ENCODE peak calls at places on chromosomes 7 and 10, in four cellular contexts. One of them, this sample, is unnamed.

GRCh38 chr7:141930211-141930610 is 14.0 kb downstream of the OR9A4 start:
- DNase-seq in HepG2: no peak
- DNase-seq in K562: no peak
- DNase-seq in IMR-90: no peak
- DNase-seq in this sample: no peak

GRCh38 chr10:113985342-113985844 is 58.3 kb upstream of the ADRB1 start:
- DNase-seq in HepG2: no peak
- DNase-seq in IMR-90: no peak
- DNase-seq in K562: no peak
- DNase-seq in this sample: no peak

GRCh38 chr10:43112608-43112961 is 25.7 kb upstream of the CSGALNACT2 start:
- DNase-seq in IMR-90: no peak
- DNase-seq in K562: no peak
- DNase-seq in HepG2: no peak
- DNase-seq in this sample: no peak

GRCh38 chr7:29013931-29014330 is 55.8 kb upstream of the TRIL start:
- DNase-seq in IMR-90: no peak
- DNase-seq in K562: no peak
- DNase-seq in HepG2: no peak
- DNase-seq in this sample: no peak

GRCh38 chr10:47259521-47259920 is 40.5 kb upstream of the GDF10 start:
- DNase-seq in K562: no peak
- DNase-seq in IMR-90: no peak
- DNase-seq in HepG2: no peak
- DNase-seq in this sample: no peak

GRCh38 chr7:95209778-95210177 is 114.6 kb downstream of the PON1 start:
- DNase-seq in K562: no peak
- DNase-seq in IMR-90: no peak
- DNase-seq in HepG2: no peak
- DNase-seq in this sample: no peak

GRCh38 chr10:3566627-3567026 is 218.4 kb downstream of the KLF6 start:
- DNase-seq in K562: no peak
- DNase-seq in HepG2: no peak
- DNase-seq in IMR-90: no peak
- DNase-seq in this sample: no peak

GRCh38 chr10:124053971-124054370 is 39.4 kb downstream of the CHST15 start:
- DNase-seq in IMR-90: no peak
- DNase-seq in HepG2: no peak
- DNase-seq in K562: no peak
- DNase-seq in this sample: no peak

GRCh38 chr10:20034732-20035131 is 218.5 kb downstream of the PLXDC2 start:
- DNase-seq in IMR-90: no peak
- DNase-seq in K562: no peak
- DNase-seq in HepG2: no peak
- DNase-seq in this sample: no peak

GRCh38 chr10:75408911-75409885 is 7.6 kb upstream of the ZNF503 start:
- DNase-seq in HepG2: no peak
- DNase-seq in K562: peak
- DNase-seq in IMR-90: no peak
- DNase-seq in this sample: peak

GRCh38 chr7:103773726-103774125 is 215.7 kb downstream of the RELN start:
- DNase-seq in IMR-90: no peak
- DNase-seq in HepG2: no peak
- DNase-seq in K562: no peak
- DNase-seq in this sample: no peak

GRCh38 chr10:98516352-98516751 is 69.6 kb upstream of the HPS1 start:
- DNase-seq in HepG2: no peak
- DNase-seq in IMR-90: no peak
- DNase-seq in K562: no peak
- DNase-seq in this sample: no peak

GRCh38 chr10:3126741-3127342 is 45.7 kb downstream of the PITRM1 start:
- DNase-seq in IMR-90: no peak
- DNase-seq in HepG2: no peak
- DNase-seq in K562: no peak
- DNase-seq in this sample: no peak

GRCh38 chr7:35593896-35594295 is 101.0 kb downstream of the HERPUD2 start:
- DNase-seq in IMR-90: no peak
- DNase-seq in HepG2: peak
- DNase-seq in K562: peak
- DNase-seq in this sample: peak

GRCh38 chr7:105209870-105210269 is 178.9 kb downstream of the SRPK2 start:
- DNase-seq in IMR-90: peak
- DNase-seq in K562: no peak
- DNase-seq in HepG2: no peak
- DNase-seq in this sample: no peak
- TF ChIP-seq RAD21 in IMR-90: no peak
- TF ChIP-seq RAD21 in K562: no peak
- TF ChIP-seq RAD21 in HepG2: no peak
- TF ChIP-seq RAD21 in this sample: no peak

GRCh38 chr10:1426786-1427185 is 310.5 kb downstream of the ADARB2 start:
- DNase-seq in IMR-90: no peak
- DNase-seq in HepG2: no peak
- DNase-seq in K562: no peak
- DNase-seq in this sample: no peak
- TF ChIP-seq MAZ in IMR-90: no peak
- TF ChIP-seq MAZ in HepG2: no peak
- TF ChIP-seq MAZ in K562: no peak
- TF ChIP-seq MAZ in this sample: no peak

DNA sequence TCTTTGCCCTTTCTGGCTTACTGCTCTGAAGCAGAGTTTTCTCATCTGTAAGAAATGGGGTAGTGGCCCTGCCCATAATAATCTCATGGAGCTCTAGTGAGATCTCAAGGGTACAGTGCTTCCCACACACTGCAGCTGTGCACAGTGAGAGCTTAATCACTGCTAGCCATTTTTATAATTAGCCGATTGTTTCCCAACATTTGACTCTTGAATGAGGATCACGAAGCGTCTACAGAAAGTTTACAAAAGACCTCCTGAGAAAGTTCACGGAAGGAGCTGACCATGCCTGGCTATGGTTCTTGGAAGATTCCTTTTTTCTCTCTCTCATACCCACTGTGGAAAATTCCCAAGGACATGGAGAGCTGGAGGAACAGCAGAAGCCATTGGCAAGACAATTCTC is 70.4 kb downstream of the FAM171A1 start:
- DNase-seq in HepG2: no peak
- DNase-seq in K562: no peak
- DNase-seq in IMR-90: no peak
- DNase-seq in this sample: no peak
- TF ChIP-seq RAD21 in HepG2: no peak
- TF ChIP-seq RAD21 in K562: no peak
- TF ChIP-seq RAD21 in IMR-90: no peak
- TF ChIP-seq RAD21 in this sample: no peak

GRCh38 chr10:10786334-10787090 is 231.2 kb upstream of the CELF2 start:
- DNase-seq in HepG2: no peak
- DNase-seq in IMR-90: peak
- DNase-seq in K562: no peak
- DNase-seq in this sample: no peak
- TF ChIP-seq MAZ in HepG2: no peak
- TF ChIP-seq MAZ in IMR-90: no peak
- TF ChIP-seq MAZ in K562: no peak
- TF ChIP-seq MAZ in this sample: no peak

GRCh38 chr7:27972272-27972671 is 208.3 kb downstream of the JAZF1 start:
- DNase-seq in IMR-90: no peak
- DNase-seq in K562: no peak
- DNase-seq in HepG2: no peak
- DNase-seq in this sample: no peak

GRCh38 chr7:27976531-27976930 is 204.1 kb downstream of the JAZF1 start:
- DNase-seq in HepG2: no peak
- DNase-seq in IMR-90: no peak
- DNase-seq in K562: no peak
- DNase-seq in this sample: no peak

GRCh38 chr7:27971171-27971570 is 209.4 kb downstream of the JAZF1 start:
- DNase-seq in K562: no peak
- DNase-seq in IMR-90: no peak
- DNase-seq in HepG2: no peak
- DNase-seq in this sample: no peak

GRCh38 chr7:27970350-27970749 is 210.2 kb downstream of the JAZF1 start:
- DNase-seq in K562: no peak
- DNase-seq in HepG2: no peak
- DNase-seq in IMR-90: no peak
- DNase-seq in this sample: no peak

GRCh38 chr7:27973625-27974024 is 207.0 kb downstream of the JAZF1 start:
- DNase-seq in IMR-90: no peak
- DNase-seq in K562: no peak
- DNase-seq in HepG2: no peak
- DNase-seq in this sample: no peak
- TF ChIP-seq RAD21 in IMR-90: no peak
- TF ChIP-seq RAD21 in K562: no peak
- TF ChIP-seq RAD21 in HepG2: no peak
- TF ChIP-seq RAD21 in this sample: no peak

This sample was measured in A549.